ENCODE peak calls at places on chromosomes 13 and 19, in eight cellular contexts. F, Y, X, V, B, Q, D and Z are unnamed samples.

GRCh38 chr19:49555600-49556411 is 24.6 kb downstream of the NOSIP start:
- DNase-seq in F (no peak), X (peak), Q (peak), V (no peak), B (no peak), D (peak), Y (no peak), Z (no peak)

GRCh38 chr19:32928806-32929205 is 43.0 kb downstream of the CEP89 start:
- DNase-seq in Y (no peak), Q (no peak), F (no peak), B (peak), X (no peak), D (no peak), V (no peak), Z (no peak)

GRCh38 chr13:21670006-21670882 is 629 bp upstream of the FGF9 start:
- DNase-seq in D (peak), B (peak), Q (peak), V (peak), X (peak), Y (peak), F (peak), Z (peak)

GRCh38 chr13:28623782-28624706 is 34.9 kb upstream of the POMP start:
- DNase-seq in V (no peak), Q (no peak), D (no peak), X (no peak), F (no peak), Y (no peak), B (peak), Z (peak)

GRCh38 chr19:12689012-12689411 is 1.2 kb downstream of the GNG14 start:
- DNase-seq in D (no peak), Q (no peak), V (no peak), Y (no peak), X (no peak), F (no peak), B (no peak), Z (no peak)

GRCh38 chr13:81577601-81578000 is 1236.7 kb upstream of the SPRY2 start:
- DNase-seq in B (no peak), Q (no peak), F (no peak), X (no peak), V (no peak), Y (no peak), D (no peak), Z (no peak)

GRCh38 chr13:66513728-66514127 is 716.4 kb downstream of the PCDH9 start:
- DNase-seq in V (no peak), F (peak), Y (no peak), Q (no peak), D (peak), X (no peak), B (peak), Z (no peak)

GRCh38 chr13:42926555-42926954 is 65.5 kb downstream of the EPSTI1 start:
- DNase-seq in V (no peak), Q (no peak), F (no peak), Y (no peak), X (no peak), D (peak), B (no peak), Z (no peak)

GRCh38 chr13:38386421-38386820 is 36.8 kb downstream of the UFM1 start:
- DNase-seq in V (peak), Q (no peak), X (no peak), Y (no peak), D (no peak), F (no peak), B (peak), Z (peak)

GRCh38 chr13:40341501-40341900 is 324.9 kb downstream of the FOXO1 start:
- DNase-seq in B (no peak), D (no peak), V (no peak), Q (no peak), Y (no peak), F (no peak), X (no peak), Z (no peak)

GRCh38 chr19:46907880-46908279 is 47.1 kb downstream of the ARHGAP35 start:
- DNase-seq in Y (no peak), D (no peak), B (no peak), V (no peak), Q (no peak), F (no peak), X (no peak), Z (no peak)

GRCh38 chr13:99617474-99618255 is 116.4 kb downstream of the TM9SF2 start:
- DNase-seq in F (peak), X (peak), Q (no peak), V (no peak), B (peak), Y (peak), D (peak), Z (peak)

GRCh38 chr19:45526143-45526542 is 18.9 kb downstream of the VASP start:
- DNase-seq in D (peak), V (no peak), B (peak), X (peak), Y (peak), Q (peak), F (peak), Z (peak)

GRCh38 chr13:100235311-100235901 is 146.5 kb downstream of the PCCA start:
- DNase-seq in Y (peak), D (peak), V (peak), F (peak), B (peak), X (peak), Q (peak), Z (peak)

GRCh38 chr19:11164879-11165406 is 9.4 kb upstream of the SPC24 start:
- DNase-seq in B (peak), D (peak), F (no peak), X (no peak), Q (peak), Y (peak), V (no peak), Z (no peak)

GRCh38 chr19:42028304-42029216 is 34.5 kb upstream of the ATP1A3 start:
- DNase-seq in V (no peak), F (no peak), B (no peak), Y (no peak), Q (no peak), D (no peak), X (peak), Z (no peak)

GRCh38 chr13:101417043-101417406 is 717 bp upstream of the NALCN start:
- DNase-seq in F (peak), D (peak), Y (no peak), V (peak), Q (no peak), X (no peak), B (peak), Z (no peak)

GRCh38 chr13:41411536-41411935 is 45.8 kb upstream of the RGCC start:
- DNase-seq in F (peak), V (peak), B (peak), D (peak), Q (no peak), Y (peak), X (peak), Z (peak)

GRCh38 chr19:11535792-11536595 is 2.7 kb upstream of the CNN1 start:
- DNase-seq in F (peak), B (peak), X (peak), D (peak), V (peak), Y (peak), Q (peak), Z (peak)

GRCh38 chr13:33799950-33800592 is 17.9 kb upstream of the RFC3 start:
- DNase-seq in X (no peak), Q (no peak), F (peak), B (peak), Y (no peak), V (peak), D (peak), Z (peak)

GRCh38 chr19:27824108-27824507 is 1388.8 kb downstream of the UQCRFS1 start:
- DNase-seq in Y (no peak), X (no peak), D (no peak), Q (no peak), V (no peak), F (no peak), B (no peak), Z (no peak)

GRCh38 chr13:60009300-60010248 is 154.2 kb downstream of the DIAPH3 start:
- DNase-seq in F (no peak), V (no peak), Q (no peak), X (no peak), Y (no peak), B (no peak), D (no peak), Z (no peak)

GRCh38 chr19:52322429-52322828 is 13.6 kb upstream of the ZNF610 start:
- DNase-seq in F (no peak), Q (no peak), D (no peak), X (no peak), V (no peak), Y (no peak), B (no peak), Z (no peak)

GRCh38 chr19:29775575-29775900 is 36.3 kb upstream of the CCNE1 start:
- DNase-seq in F (no peak), Y (no peak), Q (no peak), X (no peak), D (no peak), B (no peak), V (no peak), Z (no peak)

GRCh38 chr13:77016888-77017623 is 9.9 kb downstream of the FBXL3 start:
- DNase-seq in Y (no peak), B (no peak), Q (no peak), D (no peak), F (no peak), V (no peak), X (no peak), Z (no peak)

GRCh38 chr13:27081893-27082292 is 89.7 kb downstream of the USP12 start:
- DNase-seq in Y (no peak), D (no peak), B (no peak), Q (no peak), F (no peak), X (no peak), V (no peak), Z (no peak)

GRCh38 chr13:65725001-65725400 is 1505.1 kb downstream of the PCDH9 start:
- DNase-seq in F (peak), Q (no peak), X (no peak), B (peak), D (peak), V (no peak), Y (no peak), Z (no peak)

GRCh38 chr13:110524484-110525254 is 36.9 kb downstream of the RAB20 start:
- DNase-seq in X (no peak), Y (peak), D (no peak), B (no peak), F (no peak), Q (peak), V (no peak), Z (no peak)

GRCh38 chr13:32660227-32660626 is 74.0 kb downstream of the PDS5B start:
- DNase-seq in V (no peak), X (no peak), D (no peak), Y (no peak), Q (peak), F (no peak), B (no peak), Z (no peak)

GRCh38 chr13:47480941-47481340 is 520.1 kb downstream of the SUCLA2 start:
- DNase-seq in F (no peak), V (no peak), Y (no peak), D (no peak), X (no peak), Q (no peak), B (no peak), Z (no peak)

GRCh38 chr19:41935781-41936415 is 7.6 kb upstream of the ERFL start:
- DNase-seq in Y (no peak), D (no peak), Q (no peak), V (no peak), X (no peak), B (no peak), F (no peak), Z (no peak)

GRCh38 chr19:15072930-15073647 is 8.9 kb upstream of the OR1I1 start:
- DNase-seq in Q (no peak), B (no peak), X (peak), D (no peak), V (peak), Y (no peak), F (no peak), Z (no peak)
- TF ChIP-seq CTCF in Q (no peak), B (no peak), X (no peak), D (no peak), V (peak), Y (no peak), F (no peak), Z (no peak)

GRCh38 chr19:18995804-18996241 is 37.5 kb downstream of the SUGP2 start:
- DNase-seq in Y (peak), V (peak), F (peak), D (peak), Q (peak), B (peak), X (peak), Z (peak)
- TF ChIP-seq CTCF in Y (peak), V (peak), F (peak), D (peak), Q (no peak), B (peak), X (no peak), Z (peak)

GRCh38 chr19:6416658-6417405 is 7.8 kb downstream of the KHSRP start:
- DNase-seq in V (no peak), X (no peak), F (no peak), B (no peak), Q (no peak), D (no peak), Y (no peak), Z (no peak)

GRCh38 chr19:6414793-6415591 is 9.6 kb downstream of the KHSRP start:
- DNase-seq in Y (no peak), D (no peak), B (no peak), F (no peak), Q (no peak), V (no peak), X (no peak), Z (no peak)

GRCh38 chr19:6418562-6418932 is 6.1 kb downstream of the KHSRP start:
- DNase-seq in D (no peak), X (no peak), Q (no peak), B (no peak), V (no peak), F (no peak), Y (no peak), Z (no peak)

GRCh38 chr19:6415592-6416190 is 8.9 kb downstream of the KHSRP start:
- DNase-seq in D (no peak), F (no peak), Q (no peak), V (no peak), Y (no peak), X (no peak), B (no peak), Z (no peak)

GRCh38 chr19:6417713-6418561 is 6.7 kb downstream of the KHSRP start:
- DNase-seq in F (no peak), D (no peak), X (peak), V (no peak), B (peak), Y (no peak), Q (peak), Z (no peak)
- TF ChIP-seq CTCF in F (peak), D (peak), X (no peak), V (peak), B (peak), Y (peak), Q (no peak), Z (peak)

DNA sequence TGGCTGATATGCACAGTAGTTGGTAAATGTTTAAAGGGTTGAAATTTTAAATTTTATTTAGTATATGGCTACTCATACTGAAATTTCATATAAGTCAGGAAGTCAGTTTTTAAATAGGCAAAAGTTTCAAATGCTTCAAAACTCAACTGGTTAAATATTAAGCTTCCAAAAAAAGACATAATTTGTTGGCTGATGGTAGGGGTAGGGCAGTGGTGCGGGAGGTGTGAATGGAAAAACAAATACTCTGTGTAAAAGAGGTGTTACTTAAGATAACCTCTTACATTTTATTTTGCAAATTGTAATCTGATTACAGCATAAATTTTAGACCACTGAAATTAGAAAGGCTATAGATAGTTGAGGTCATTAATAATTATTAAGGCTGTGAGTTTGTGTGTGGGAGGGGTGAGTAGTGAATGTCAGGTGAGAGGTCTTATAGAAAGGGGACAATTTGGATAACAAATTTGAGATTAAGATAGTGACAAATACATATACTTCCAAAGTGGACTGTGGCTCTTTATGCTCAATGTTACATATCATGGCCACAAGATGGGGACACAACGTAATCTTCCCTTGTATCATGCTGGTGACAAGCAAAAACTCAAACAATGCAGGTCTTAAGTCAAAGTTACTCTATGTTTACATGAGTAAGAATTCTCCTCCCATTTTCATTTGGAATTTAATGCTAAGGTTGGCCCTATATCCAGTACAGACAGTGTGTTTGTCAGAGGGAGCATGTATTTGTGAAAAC is 36.6 kb upstream of the OXGR1 start:
- DNase-seq in Y (no peak), Q (no peak), X (peak), V (peak), F (peak), D (peak), B (peak), Z (peak)
- TF ChIP-seq CTCF in Y (peak), Q (no peak), X (peak), V (peak), F (peak), D (peak), B (peak), Z (peak)

GRCh38 chr19:35143231-35143715 is at the start of gene FXYD7:
- DNase-seq in D (no peak), Y (no peak), F (no peak), Q (peak), X (peak), B (no peak), V (no peak), Z (no peak)
- TF ChIP-seq CTCF in D (no peak), Y (no peak), F (no peak), Q (no peak), X (peak), B (no peak), V (no peak), Z (peak)

GRCh38 chr13:30047154-30047874 is 196.9 kb upstream of the UBL3 start:
- DNase-seq in D (peak), Y (no peak), B (peak), V (no peak), X (no peak), F (no peak), Q (no peak), Z (no peak)

GRCh38 chr13:30053904-30054303 is 203.5 kb upstream of the UBL3 start:
- DNase-seq in X (no peak), F (no peak), D (no peak), B (no peak), V (no peak), Q (no peak), Y (no peak), Z (no peak)

GRCh38 chr13:30049692-30050091 is 199.3 kb upstream of the UBL3 start:
- DNase-seq in F (no peak), Y (peak), Q (no peak), B (no peak), V (peak), D (no peak), X (no peak), Z (peak)

GRCh38 chr13:30052127-30052526 is 201.7 kb upstream of the UBL3 start:
- DNase-seq in Q (no peak), X (peak), F (no peak), V (no peak), D (no peak), Y (no peak), B (no peak), Z (no peak)

DNA sequence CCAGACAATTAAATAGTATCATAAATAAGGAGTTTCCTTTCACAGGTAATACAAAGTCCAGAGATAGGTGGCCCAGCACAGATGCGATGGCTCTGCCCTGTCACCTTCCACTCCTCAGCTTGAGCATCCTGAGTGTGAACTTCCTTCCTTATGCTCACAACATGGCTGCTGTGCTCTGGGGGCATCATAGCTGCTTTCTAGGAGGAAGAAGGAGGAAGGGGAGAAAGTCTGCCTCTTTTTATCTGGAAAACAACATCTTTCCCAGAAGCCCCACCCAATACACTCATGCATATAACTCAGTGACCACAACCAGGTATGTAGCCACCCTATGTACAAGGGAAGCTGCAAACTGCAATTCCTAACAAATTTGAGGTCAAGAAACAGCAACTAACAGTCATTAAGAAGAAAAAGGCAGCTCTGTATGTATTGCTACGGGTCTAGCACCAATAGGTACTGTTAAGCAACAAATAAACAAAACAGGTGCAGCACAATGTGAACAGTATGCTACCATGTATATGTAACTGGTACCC is 201.2 kb upstream of the UBL3 start:
- DNase-seq in X (no peak), D (no peak), B (no peak), Q (no peak), F (no peak), Y (no peak), V (peak), Z (no peak)
- TF ChIP-seq CTCF in X (no peak), D (no peak), B (no peak), Q (no peak), F (no peak), Y (no peak), V (no peak), Z (no peak)

GRCh38 chr13:79480954-79481684 is at the start of gene NDFIP2:
- DNase-seq in B (peak), V (peak), Y (peak), D (peak), Q (peak), F (peak), X (peak), Z (peak)
- TF ChIP-seq CTCF in B (no peak), V (no peak), Y (no peak), D (no peak), Q (no peak), F (peak), X (no peak), Z (no peak)

GRCh38 chr13:91384891-91385290 is 13.5 kb upstream of the GPC5 start:
- DNase-seq in D (no peak), X (no peak), B (no peak), Y (no peak), F (no peak), Q (no peak), V (no peak), Z (no peak)

GRCh38 chr13:91383836-91384235 is 14.6 kb upstream of the GPC5 start:
- DNase-seq in B (no peak), Y (no peak), Q (no peak), V (no peak), F (no peak), X (no peak), D (no peak), Z (no peak)

DNA sequence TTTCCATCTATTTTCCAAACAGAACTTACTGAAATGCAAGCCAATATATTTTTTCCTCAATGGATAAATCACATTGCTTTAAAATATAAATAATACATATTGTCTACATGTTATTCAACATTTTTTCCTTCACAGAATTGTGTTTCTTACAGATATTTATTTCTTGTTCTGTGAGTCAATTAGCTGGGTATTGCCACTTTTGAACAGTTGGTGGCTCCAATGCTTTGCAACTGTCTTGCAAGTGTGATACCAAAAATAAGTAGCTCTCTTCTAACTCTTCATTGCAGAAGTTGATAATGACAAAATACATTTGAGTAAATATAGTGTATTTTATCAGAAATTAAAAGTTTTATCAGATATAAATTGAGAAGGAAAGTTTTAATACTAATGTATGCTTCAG is 17.1 kb upstream of the GPC5 start:
- DNase-seq in B (peak), Q (no peak), F (peak), X (no peak), D (peak), Y (no peak), V (peak), Z (no peak)
- TF ChIP-seq CTCF in B (peak), Q (no peak), F (peak), X (no peak), D (peak), Y (peak), V (peak), Z (peak)

DNA sequence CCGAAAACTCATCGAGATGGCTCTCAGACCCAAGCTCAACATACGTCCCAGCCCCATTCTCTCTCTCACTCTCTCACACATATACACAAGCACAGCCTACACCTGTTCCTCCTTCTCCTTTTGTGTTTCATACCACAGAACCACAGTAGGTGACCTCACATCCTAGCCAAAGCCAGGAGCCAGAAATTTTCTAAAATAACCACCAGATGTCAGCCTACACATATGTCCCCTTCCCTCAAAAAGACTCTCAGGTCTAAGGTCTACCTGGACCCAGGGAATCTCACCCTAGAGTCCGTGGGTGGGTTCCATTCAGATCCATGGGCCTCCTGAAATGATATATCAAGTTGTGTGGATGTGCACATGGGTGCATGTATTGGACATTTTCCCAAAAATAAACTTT is 104.2 kb upstream of the IPO5 start:
- DNase-seq in D (peak), B (peak), Y (no peak), V (peak), X (no peak), F (no peak), Q (no peak), Z (peak)
- TF ChIP-seq CTCF in D (peak), B (peak), Y (peak), V (peak), X (no peak), F (peak), Q (no peak), Z (peak)